ENCODE peak calls at places on chromosomes 5 and 9, in nine cellular contexts. O, I, J, H, A, W, B, L and X are unnamed samples.

GRCh38 chr5:14270212-14270702 is 127.1 kb downstream of the TRIO start:
- DNase-seq in O (peak; percentile 35), I (peak; percentile 72), J (peak; percentile 84), H (peak; percentile 60), A (peak; percentile 74), W (no peak), B (peak; percentile 14), L (peak; percentile 75), X (peak; percentile 79)

GRCh38 chr9:106916491-106917235 is 53.7 kb downstream of the ZNF462 start:
- DNase-seq in O (no peak), I (peak; percentile 84), J (peak; percentile 56), H (peak; percentile 81), A (peak; percentile 92), W (no peak), B (no peak), L (peak; percentile 57), X (peak; percentile 59)

GRCh38 chr9:31304576-31304975 is 1079.9 kb upstream of the ACO1 start:
- DNase-seq in O (no peak), I (peak; percentile 18), J (peak; percentile 61), H (no peak), A (peak; percentile 76), W (no peak), B (no peak), L (no peak), X (peak; percentile 37)

GRCh38 chr5:128202320-128202719 is 118.8 kb downstream of the SLC12A2 start:
- DNase-seq in O (no peak), I (no peak), J (no peak), H (no peak), A (peak; percentile 45), W (no peak), B (no peak), L (no peak), X (no peak)

GRCh38 chr9:27634879-27635278 is 61.6 kb upstream of the C9orf72 start:
- DNase-seq in O (no peak), I (no peak), J (no peak), H (no peak), A (no peak), W (no peak), B (no peak), L (no peak), X (no peak)

GRCh38 chr5:122412966-122413365 is 100.9 kb downstream of the SNCAIP start:
- DNase-seq in O (no peak), I (no peak), J (no peak), H (no peak), A (no peak), W (no peak), B (no peak), L (no peak), X (no peak)

GRCh38 chr9:18023332-18023731 is 444.5 kb downstream of the SH3GL2 start:
- DNase-seq in O (no peak), I (no peak), J (no peak), H (no peak), A (no peak), W (no peak), B (no peak), L (no peak), X (no peak)

GRCh38 chr9:110048473-110048975 is 159.4 kb downstream of the C9orf152 start:
- DNase-seq in O (no peak), I (peak; percentile 63), J (peak; percentile 96), H (peak; percentile 36), A (peak; percentile 91), W (peak; percentile 20), B (peak; percentile 20), L (peak; percentile 93), X (peak; percentile 35)

GRCh38 chr5:7690557-7690956 is 160.4 kb downstream of the CFAP90 start:
- DNase-seq in O (no peak), I (no peak), J (no peak), H (no peak), A (no peak), W (no peak), B (no peak), L (no peak), X (no peak)

GRCh38 chr5:9655641-9656040 is 25.5 kb upstream of the TAS2R1 start:
- DNase-seq in O (no peak), I (no peak), J (no peak), H (no peak), A (no peak), W (no peak), B (no peak), L (no peak), X (no peak)

GRCh38 chr9:806285-807156 is 35.0 kb upstream of the DMRT1 start:
- DNase-seq in O (no peak), I (peak; percentile 19), J (no peak), H (peak; percentile 56), A (peak; percentile 40), W (no peak), B (peak; percentile 24), L (peak; percentile 66), X (no peak)

GRCh38 chr5:180786398-180787005 is 16.1 kb downstream of the MGAT1 start:
- DNase-seq in O (no peak), I (no peak), J (no peak), H (no peak), A (peak; percentile 41), W (no peak), B (no peak), L (no peak), X (no peak)

GRCh38 chr5:130740047-130740569 is 424.9 kb downstream of the HINT1 start:
- DNase-seq in O (no peak), I (no peak), J (no peak), H (no peak), A (no peak), W (no peak), B (no peak), L (no peak), X (no peak)

GRCh38 chr9:34508951-34509350 is 13.8 kb downstream of the ENHO start:
- DNase-seq in O (no peak), I (no peak), J (no peak), H (no peak), A (no peak), W (no peak), B (no peak), L (no peak), X (no peak)

GRCh38 chr5:171272996-171273970 is 35.8 kb upstream of the TLX3 start:
- DNase-seq in O (no peak), I (peak; percentile 8), J (peak; percentile 83), H (no peak), A (peak; percentile 65), W (no peak), B (no peak), L (peak; percentile 20), X (peak; percentile 37)

GRCh38 chr9:4970970-4971641 is 14.0 kb upstream of the JAK2 start:
- DNase-seq in O (no peak), I (no peak), J (no peak), H (peak; percentile 44), A (no peak), W (no peak), B (no peak), L (no peak), X (no peak)